ENCODE peak calls at places on chromosomes 12 and 14, in four cellular contexts. T, M, S and P are unnamed samples. For H3K4me1, the result is how much of the 10 kb centered on the place peaks cover.

GRCh38 chr12:107484219-107484618 is 201.4 kb upstream of the PWP1 start:
- DNase-seq in T (no peak), M (no peak), S (no peak), P (no peak)

GRCh38 chr14:53951661-53952265 is 4.9 kb downstream of the BMP4 start:
- DNase-seq in T (no peak), M (no peak), S (no peak), P (no peak)

GRCh38 chr12:1505576-1505975 is 88.8 kb downstream of the FBXL14 start:
- DNase-seq in T (no peak), M (no peak), S (no peak), P (no peak)

GRCh38 chr14:73422515-73422914 is 35.8 kb downstream of the NUMB start:
- DNase-seq in T (peak), M (no peak), S (no peak), P (no peak)

GRCh38 chr12:51726931-51727330 is 121.6 kb downstream of the FIGNL2 start:
- DNase-seq in T (no peak), M (no peak), S (no peak), P (no peak)

GRCh38 chr14:54330876-54331275 is 65.9 kb upstream of the CDKN3 start:
- DNase-seq in T (no peak), M (no peak), S (no peak), P (no peak)

GRCh38 chr14:90273532-90273931 is 17.2 kb downstream of the PSMC1 start:
- DNase-seq in T (no peak), M (no peak), S (no peak), P (no peak)

GRCh38 chr12:116143883-116144266 is 133.6 kb downstream of the MED13L start:
- DNase-seq in T (no peak), M (no peak), S (no peak), P (no peak)

GRCh38 chr12:68559984-68560822 is 50.5 kb upstream of the RAP1B start:
- DNase-seq in T (no peak), M (no peak), S (no peak), P (no peak)

GRCh38 chr14:77707724-77708408 is at the start of the genes ALKBH1 and SLIRP:
- DNase-seq in T (peak), M (peak), S (peak), P (peak)

GRCh38 chr14:26606729-26607128 is 8.9 kb upstream of the NOVA1 start:
- DNase-seq in T (no peak), M (no peak), S (no peak), P (no peak)

GRCh38 chr12:110934093-110934852 is 13.9 kb upstream of the MYL2 start:
- DNase-seq in T (peak), M (no peak), S (no peak), P (peak)

GRCh38 chr14:79645753-79646362 is 565.4 kb downstream of the DIO2 start:
- DNase-seq in T (no peak), M (no peak), S (no peak), P (no peak)

DNA sequence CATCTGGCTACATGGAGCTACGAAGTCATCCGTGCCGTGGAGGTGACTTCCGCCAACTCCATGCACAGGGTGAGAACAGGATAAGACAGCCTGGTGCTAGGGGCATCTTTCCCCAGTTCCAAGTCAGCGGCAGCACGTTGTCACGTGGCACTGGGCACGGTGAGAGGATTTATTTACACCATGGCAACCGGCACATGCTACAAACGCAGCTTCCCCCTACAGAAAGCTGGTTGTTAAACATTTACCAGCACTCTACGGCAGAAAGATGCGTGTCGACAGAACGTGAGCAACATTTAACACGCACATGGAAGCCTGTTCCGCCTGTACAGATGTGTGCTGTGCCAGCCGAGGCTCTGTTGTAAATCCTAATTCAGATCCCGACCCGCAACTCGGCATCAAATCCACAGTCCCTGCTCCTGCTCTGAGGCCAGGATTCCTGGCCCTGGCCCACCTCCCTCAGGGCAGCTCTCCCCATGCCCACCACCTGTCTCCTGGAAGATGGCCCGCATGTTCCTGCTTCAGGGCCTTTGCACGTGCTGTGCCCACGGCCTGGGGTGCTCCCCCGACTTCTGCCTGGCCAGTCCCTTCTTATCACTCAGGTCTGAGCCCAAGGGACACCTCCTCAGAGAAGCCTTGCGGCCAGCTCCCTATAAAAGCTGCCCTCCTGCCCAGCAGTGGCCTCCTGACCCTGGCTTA is 114.1 kb downstream of the RFLNA start:
- DNase-seq in T (no peak), M (no peak), S (no peak), P (no peak)
- H3K4me1 ChIP-seq in T (under half), M (under half), S (half or more), P (under half)

DNA sequence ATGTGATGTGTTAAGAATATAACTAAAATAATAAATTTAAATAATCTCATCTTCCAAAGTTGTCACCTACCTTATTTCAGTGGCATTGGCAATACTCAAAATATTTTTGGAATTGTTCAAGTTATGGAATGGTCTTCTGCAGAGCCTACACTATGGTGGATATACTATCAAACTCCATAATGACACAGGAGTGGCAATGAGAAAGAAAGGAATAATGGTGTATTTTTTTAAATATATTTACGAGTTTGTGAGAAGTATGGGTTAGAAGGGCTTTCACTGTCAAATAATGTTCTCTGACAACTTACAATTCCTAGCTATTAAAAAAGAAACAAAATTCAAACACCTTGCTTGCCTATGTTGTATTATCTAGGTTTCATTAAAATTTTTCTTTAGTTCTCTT is 38.1 kb downstream of the HEATR5A start:
- DNase-seq in T (no peak), M (no peak), S (no peak), P (no peak)
- H3K4me1 ChIP-seq in T (under half), M (under half), S (under half), P (under half)

GRCh38 chr14:36988568-36988967 is 183.8 kb downstream of the SLC25A21 start:
- DNase-seq in T (no peak), M (no peak), S (no peak), P (no peak)
- H3K4me1 ChIP-seq in T (under half), M (under half), S (under half), P (under half)

DNA sequence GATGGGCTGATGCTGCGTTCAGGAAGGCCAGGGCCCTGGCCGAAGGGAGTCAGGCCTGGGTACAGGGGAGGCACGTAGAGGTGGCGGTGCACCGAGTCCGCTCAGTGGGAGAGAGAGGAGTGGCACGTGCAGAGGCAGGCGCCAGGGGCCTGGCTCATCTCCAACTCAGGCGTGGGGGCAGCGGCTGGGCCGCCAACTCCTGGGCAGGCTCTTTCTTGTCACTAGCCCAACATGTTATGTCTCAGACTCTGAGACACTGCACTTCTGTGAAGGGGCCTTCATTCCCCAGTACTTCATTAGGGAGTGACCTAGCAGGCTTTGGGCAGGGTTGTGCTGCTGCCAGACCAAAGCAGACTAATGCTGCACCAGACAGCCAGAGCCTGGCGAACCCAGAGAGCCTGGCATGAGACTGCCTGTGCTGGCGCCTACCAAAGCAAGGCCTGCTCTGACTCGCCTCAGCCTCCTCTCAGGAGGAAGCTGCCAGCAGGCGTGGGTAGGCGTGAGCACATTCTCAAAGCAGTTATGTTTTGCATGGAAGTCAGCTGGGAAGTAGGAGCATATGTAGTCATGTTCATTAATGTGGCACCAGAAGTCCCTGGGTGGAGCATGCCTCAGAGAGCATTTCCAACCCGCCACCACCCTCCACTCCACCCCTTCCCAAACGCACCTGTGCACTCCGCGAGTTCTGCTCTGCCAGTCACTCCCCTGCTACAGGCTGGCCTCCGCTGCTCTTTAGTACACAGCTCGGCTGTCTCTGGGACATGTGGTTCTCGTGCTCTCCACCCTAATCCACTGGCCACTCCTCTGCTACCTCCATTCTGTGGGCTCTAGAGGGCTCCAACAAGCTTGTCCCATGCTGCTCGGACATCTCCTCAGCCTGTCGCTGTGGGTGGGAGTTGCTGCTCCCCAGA is 9.7 kb downstream of the CKB start:
- DNase-seq in T (no peak), M (no peak), S (peak), P (no peak)
- H3K4me1 ChIP-seq in T (under half), M (under half), S (under half), P (under half)

GRCh38 chr14:81517798-81518398 is 15.8 kb downstream of the SEL1L start:
- DNase-seq in T (no peak), M (no peak), S (peak), P (no peak)
- H3K4me1 ChIP-seq in T (under half), M (under half), S (half or more), P (under half)

GRCh38 chr14:60980811-60981625 is at the start of the genes SLC38A6 and TRMT5:
- DNase-seq in T (peak), M (peak), S (peak), P (peak)
- H3K4me1 ChIP-seq in T (under half), M (under half), S (under half), P (under half)

GRCh38 chr12:47776471-47777143 is 3.6 kb downstream of the SLC48A1 start:
- DNase-seq in T (no peak), M (no peak), S (no peak), P (no peak)

GRCh38 chr12:47775100-47775911 is 2.3 kb downstream of the SLC48A1 start:
- DNase-seq in T (no peak), M (no peak), S (no peak), P (no peak)

GRCh38 chr12:47773858-47774580 is 981 bp downstream of the SLC48A1 start:
- DNase-seq in T (no peak), M (no peak), S (no peak), P (no peak)

GRCh38 chr12:47773062-47773857 is at the start of gene SLC48A1:
- DNase-seq in T (peak), M (peak), S (peak), P (no peak)

GRCh38 chr12:47774664-47775063 is 1.6 kb downstream of the SLC48A1 start:
- DNase-seq in T (no peak), M (no peak), S (no peak), P (no peak)
- H3K4me1 ChIP-seq in T (under half), M (under half), S (half or more), P (half or more)

GRCh38 chr12:6346235-6346832 is 4.5 kb upstream of the TNFRSF1A start:
- DNase-seq in T (no peak), M (no peak), S (no peak), P (no peak)
- H3K4me1 ChIP-seq in T (under half), M (under half), S (half or more), P (under half)